ENCODE peak calls at places on chromosomes 7 and 10, in seven cellular contexts. C is mucosa of descending colon, K is cardiac fibroblast, V is PC-3, B is gastrocnemius medialis, N is cardiac muscle cell, R is MM.1S. W is an unnamed sample.

GRCh38 chr7:102992509-102992819 is 79.7 kb downstream of the LRRC17 start:
- DNase-seq in R (no peak), C (no peak), N (no peak), B (no peak), V (no peak), K (no peak), W (no peak)

GRCh38 chr7:77425151-77426051 is 9.3 kb upstream of the GSAP start:
- DNase-seq in N (peak), C (no peak), R (no peak), B (no peak), K (peak), V (peak), W (peak)

GRCh38 chr10:2205406-2205805 is 468.1 kb upstream of the ADARB2 start:
- DNase-seq in B (no peak), C (no peak), K (no peak), N (no peak), V (no peak), R (no peak), W (no peak)

GRCh38 chr10:34994565-34995142 is 95.5 kb downstream of the CUL2 start:
- DNase-seq in K (peak), V (peak), B (no peak), N (peak), C (peak), R (peak), W (peak)

GRCh38 chr7:100896743-100897051 is 1.0 kb upstream of the ACHE start:
- DNase-seq in N (no peak), B (no peak), V (no peak), R (no peak), K (no peak), C (no peak), W (no peak)

GRCh38 chr7:66542528-66543373 is 85.9 kb upstream of the KCTD7 start:
- DNase-seq in K (peak), V (peak), N (peak), R (no peak), B (no peak), C (no peak), W (no peak)

GRCh38 chr10:21534611-21535493 is 820 bp downstream of the MLLT10 start:
- DNase-seq in C (peak), B (peak), V (peak), N (peak), K (peak), R (peak), W (peak)

GRCh38 chr7:74199551-74200355 is 10.1 kb upstream of the LAT2 start:
- DNase-seq in N (no peak), V (peak), K (peak), B (no peak), R (no peak), C (no peak), W (no peak)

GRCh38 chr10:118721005-118721876 is 33.5 kb downstream of the CACUL1 start:
- DNase-seq in R (peak), N (peak), K (peak), V (peak), C (peak), B (no peak), W (peak)

GRCh38 chr10:35780970-35781642 is 139.0 kb upstream of the FZD8 start:
- DNase-seq in B (no peak), C (no peak), K (peak), V (peak), R (no peak), N (no peak), W (no peak)

GRCh38 chr7:57425239-57425944 is 24.6 kb upstream of the ZNF716 start:
- DNase-seq in K (no peak), V (no peak), N (no peak), B (no peak), C (no peak), R (no peak), W (no peak)

GRCh38 chr7:98575878-98576277 is 41.2 kb upstream of the NPTX2 start:
- DNase-seq in N (no peak), V (no peak), B (no peak), K (no peak), C (no peak), R (no peak), W (no peak)

GRCh38 chr10:79268100-79268670 is 79.1 kb upstream of the PPIF start:
- DNase-seq in K (peak), V (peak), N (no peak), R (no peak), C (no peak), B (no peak), W (no peak)

GRCh38 chr7:50267525-50268041 is 36.9 kb upstream of the IKZF1 start:
- DNase-seq in V (no peak), C (no peak), B (no peak), N (no peak), K (no peak), R (no peak), W (peak)
- H3K4me3 ChIP-seq in V (no peak), C (no peak), B (no peak), N (no peak), K (no peak), R (no peak), W (peak)

GRCh38 chr10:74913321-74913980 is 87.1 kb downstream of the KAT6B start:
- DNase-seq in N (no peak), R (peak), K (no peak), V (no peak), B (no peak), C (no peak), W (peak)
- TF ChIP-seq CTCF in N (no peak), R (no peak), K (no peak), V (no peak), B (no peak), C (no peak), W (no peak)

GRCh38 chr10:132320776-132321469 is 11.1 kb upstream of the LRRC27 start:
- DNase-seq in V (no peak), C (no peak), B (no peak), K (no peak), N (no peak), R (no peak), W (no peak)

GRCh38 chr10:132319853-132320669 is 11.9 kb upstream of the LRRC27 start:
- DNase-seq in B (peak), R (no peak), V (peak), K (peak), C (no peak), N (no peak), W (peak)

GRCh38 chr10:132322621-132323048 is 9.4 kb upstream of the LRRC27 start:
- DNase-seq in C (no peak), B (no peak), N (no peak), V (no peak), R (no peak), K (peak), W (peak)

GRCh38 chr10:132325969-132326889 is 5.8 kb upstream of the LRRC27 start:
- DNase-seq in V (no peak), C (no peak), K (no peak), N (no peak), R (no peak), B (no peak), W (peak)

DNA sequence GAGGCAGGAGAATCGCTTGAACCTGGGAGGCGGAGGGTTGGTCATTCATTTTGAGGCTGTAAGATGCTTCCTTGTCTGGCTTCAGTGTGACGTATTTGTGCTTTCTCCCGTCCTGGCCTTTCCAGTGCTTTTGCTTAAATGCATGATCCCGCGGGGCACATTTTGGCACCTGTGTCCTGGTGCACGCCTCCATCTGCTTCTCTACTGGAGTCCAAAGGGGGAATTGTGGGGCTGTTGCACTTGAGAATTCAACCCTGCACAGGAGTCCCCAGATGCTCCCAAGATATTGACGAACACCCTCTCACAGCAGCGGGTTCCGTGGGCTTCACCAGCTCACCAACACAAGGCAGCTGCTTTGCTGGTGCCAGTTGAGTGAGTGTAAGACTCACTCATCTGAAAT is 10.3 kb upstream of the LRRC27 start:
- DNase-seq in N (no peak), K (no peak), C (no peak), R (no peak), V (no peak), B (no peak), W (no peak)
- H3K4me3 ChIP-seq in N (no peak), K (no peak), C (no peak), R (no peak), V (no peak), B (no peak), W (no peak)

GRCh38 chr10:14772399-14772798 is 2.3 kb downstream of the FAM107B start:
- DNase-seq in N (no peak), R (no peak), K (no peak), V (no peak), B (no peak), C (no peak), W (no peak)
- TF ChIP-seq CTCF in N (no peak), R (no peak), K (no peak), V (no peak), B (no peak), C (no peak), W (no peak)

DNA sequence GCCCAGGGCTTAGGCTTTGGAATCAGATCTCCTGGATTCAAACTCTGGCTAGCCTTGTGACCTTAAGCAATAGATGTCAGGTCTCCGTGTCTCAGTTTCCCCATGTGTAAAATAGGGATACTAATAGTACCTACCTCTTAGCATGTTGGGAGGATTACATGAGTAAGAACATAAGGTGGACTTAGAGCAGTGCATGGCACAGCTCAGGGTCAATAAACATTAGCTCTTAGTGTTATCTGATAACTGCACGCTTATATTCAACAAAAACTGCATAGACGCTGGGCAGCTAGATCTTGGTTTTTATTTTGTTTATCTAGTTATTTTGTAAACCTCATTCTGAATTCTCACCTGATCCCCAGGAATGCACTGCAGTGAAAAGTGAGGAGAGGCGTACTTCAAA is 17.2 kb downstream of the TBXAS1 start:
- DNase-seq in B (no peak), C (no peak), K (no peak), V (no peak), N (no peak), R (no peak), W (no peak)
- H3K4me3 ChIP-seq in B (no peak), C (no peak), K (no peak), V (no peak), N (no peak), R (no peak), W (no peak)

DNA sequence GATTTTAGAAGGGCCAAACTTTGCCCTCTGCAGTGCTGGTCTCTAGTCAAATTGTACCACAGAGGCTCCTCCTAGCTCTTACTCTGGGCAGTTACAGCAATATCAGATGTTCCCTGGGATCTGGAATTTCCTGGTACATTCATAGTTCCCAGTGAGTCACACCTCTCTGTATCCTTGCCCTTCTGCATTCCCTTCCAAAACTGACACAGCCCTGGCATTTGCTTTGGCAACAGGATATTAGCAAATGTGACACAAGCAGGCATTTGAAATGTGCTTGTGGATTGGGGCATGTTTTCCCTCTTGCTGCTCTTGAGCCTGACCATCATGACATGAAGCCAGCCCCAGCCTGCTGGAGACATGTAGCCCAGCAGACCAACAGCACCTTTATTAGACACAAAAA is 284.7 kb upstream of the AKR1E2 start:
- DNase-seq in N (no peak), R (no peak), B (no peak), C (peak), K (peak), V (peak), W (no peak)
- TF ChIP-seq CTCF in N (peak), R (no peak), B (no peak), C (no peak), K (peak), V (peak), W (no peak)

W was measured in GM12865.